ENCODE peak calls at places on chromosomes 6 and 20, in seven cellular contexts. U is T-cell; P is stimulated activated CD4-positive, alpha-beta T cell treated with anti-CD3 and anti-CD28 coated beads, Interleukin-12 subunit alpha, Interleukin-12 subunit beta, amount 100 ng/mL, for 4 hours; B is left ventricle myocardium inferior; O is GM04504; M is progenitor cell of endocrine pancreas; F is AG08396. H is an unnamed sample.
A peak's percentile ranks its signal among the peaks of the same experiment; 100 is the strongest.

GRCh38 chr6:47061631-47062300 is 19.6 kb upstream of the ADGRF1 start:
- DNase-seq in U (no peak), P (no peak), B (no peak), O (peak; percentile 11), M (no peak), F (no peak), H (no peak)

GRCh38 chr6:127518212-127518709 is 874 bp downstream of the MTCL3 start:
- DNase-seq in U (no peak), P (no peak), B (no peak), O (no peak), M (no peak), F (no peak), H (no peak)

GRCh38 chr20:35561268-35561667 is 19.4 kb downstream of the ERGIC3 start:
- DNase-seq in U (peak; percentile 19), P (no peak), B (no peak), O (peak; percentile 33), M (no peak), F (peak; percentile 84), H (peak; percentile 86)

GRCh38 chr6:109316909-109317308 is 65.4 kb downstream of the CD164 start:
- DNase-seq in U (no peak), P (no peak), B (no peak), O (no peak), M (no peak), F (no peak), H (no peak)

GRCh38 chr20:10784337-10785183 is 110.8 kb upstream of the JAG1 start:
- DNase-seq in U (no peak), P (no peak), B (no peak), O (no peak), M (no peak), F (no peak), H (no peak)

GRCh38 chr6:80454661-80455365 is 348.3 kb downstream of the BCKDHB start:
- DNase-seq in U (no peak), P (no peak), B (no peak), O (no peak), M (no peak), F (no peak), H (no peak)

GRCh38 chr6:150207931-150208570 is 65.2 kb downstream of the PPP1R14C start:
- DNase-seq in U (no peak), P (no peak), B (no peak), O (no peak), M (no peak), F (no peak), H (no peak)

GRCh38 chr6:31660998-31661866 is 654 bp upstream of the C6orf47 start:
- DNase-seq in U (no peak), P (no peak), B (no peak), O (no peak), M (no peak), F (peak; percentile 21), H (no peak)

GRCh38 chr6:4692664-4693063 is 83.5 kb upstream of the CDYL start:
- DNase-seq in U (no peak), P (no peak), B (no peak), O (no peak), M (no peak), F (no peak), H (no peak)

H was measured in 8988T.